ENCODE peak calls at places on chromosomes 13 and 19, in eight cellular contexts. U, X, W, O, Z, R, B and J are unnamed samples.

GRCh38 chr13:110388141-110388943 is 81.3 kb downstream of the COL4A2 start:
- DNase-seq in U (peak; percentile 81), X (peak; percentile 52), W (no peak), O (no peak), Z (peak; percentile 86), R (no peak), B (peak; percentile 94), J (peak; percentile 87)

GRCh38 chr13:29428310-29428991 is 167.0 kb downstream of the SLC7A1 start:
- DNase-seq in U (peak; percentile 9), X (no peak), W (peak; percentile 55), O (no peak), Z (no peak), R (no peak), B (no peak), J (no peak)

GRCh38 chr19:13765395-13766094 is 1.2 kb downstream of the MRI1 start:
- DNase-seq in U (no peak), X (no peak), W (no peak), O (no peak), Z (no peak), R (no peak), B (no peak), J (no peak)

GRCh38 chr19:8423821-8424223 is 10.7 kb downstream of the MARCHF2 start:
- DNase-seq in U (peak; percentile 99), X (peak; percentile 99), W (peak; percentile 93), O (peak; percentile 86), Z (peak; percentile 99), R (peak; percentile 94), B (peak; percentile 97), J (peak; percentile 98)

GRCh38 chr19:45935267-45935666 is 20.7 kb upstream of the NANOS2 start:
- DNase-seq in U (no peak), X (no peak), W (no peak), O (no peak), Z (no peak), R (no peak), B (no peak), J (no peak)

GRCh38 chr13:26280295-26280694 is 26.4 kb downstream of the CDK8 start:
- DNase-seq in U (peak; percentile 9), X (peak; percentile 39), W (no peak), O (no peak), Z (peak; percentile 9), R (no peak), B (peak; percentile 79), J (peak; percentile 63)

GRCh38 chr13:45119469-45119989 is 781 bp upstream of the GTF2F2 start:
- DNase-seq in U (peak; percentile 78), X (peak; percentile 67), W (no peak), O (peak; percentile 42), Z (peak; percentile 72), R (no peak), B (peak; percentile 48), J (peak; percentile 59)

GRCh38 chr13:112132142-112132541 is 65.2 kb downstream of the SOX1 start:
- DNase-seq in U (no peak), X (no peak), W (no peak), O (no peak), Z (no peak), R (no peak), B (no peak), J (no peak)

GRCh38 chr13:108215428-108215827 is at the start of gene LIG4:
- DNase-seq in U (peak; percentile 96), X (peak; percentile 90), W (peak; percentile 92), O (peak; percentile 89), Z (peak; percentile 92), R (peak; percentile 64), B (peak; percentile 86), J (peak; percentile 89)

GRCh38 chr13:30569901-30570576 is 47.7 kb upstream of the USPL1 start:
- DNase-seq in U (peak; percentile 93), X (peak; percentile 96), W (no peak), O (peak; percentile 24), Z (peak; percentile 95), R (peak; percentile 59), B (peak; percentile 92), J (peak; percentile 94)

GRCh38 chr19:50204811-50205675 is 1.6 kb downstream of the MYH14 start:
- DNase-seq in U (no peak), X (no peak), W (peak; percentile 94), O (peak; percentile 95), Z (no peak), R (no peak), B (no peak), J (no peak)

GRCh38 chr13:76222511-76222910 is 586.4 kb downstream of the LMO7 start:
- DNase-seq in U (no peak), X (no peak), W (no peak), O (no peak), Z (peak; percentile 25), R (no peak), B (peak; percentile 27), J (no peak)

GRCh38 chr13:113323869-113324268 is 26.8 kb downstream of the LAMP1 start:
- DNase-seq in U (no peak), X (no peak), W (no peak), O (no peak), Z (no peak), R (no peak), B (no peak), J (no peak)

GRCh38 chr13:93309886-93310520 is 83.4 kb downstream of the GPC6 start:
- DNase-seq in U (peak; percentile 95), X (peak; percentile 72), W (no peak), O (no peak), Z (peak; percentile 71), R (peak; percentile 26), B (peak; percentile 90), J (peak; percentile 74)

GRCh38 chr13:48160879-48161278 is 66.0 kb upstream of the MED4 start:
- DNase-seq in U (peak; percentile 21), X (peak; percentile 67), W (no peak), O (no peak), Z (no peak), R (no peak), B (peak; percentile 18), J (peak; percentile 35)

GRCh38 chr13:111262715-111263114 is 57.7 kb upstream of the TEX29 start:
- DNase-seq in U (no peak), X (no peak), W (no peak), O (no peak), Z (no peak), R (no peak), B (no peak), J (no peak)

GRCh38 chr13:75530536-75530935 is 7.1 kb downstream of the COMMD6 start:
- DNase-seq in U (no peak), X (no peak), W (no peak), O (no peak), Z (no peak), R (no peak), B (no peak), J (no peak)

GRCh38 chr19:16374436-16374835 is 49.8 kb downstream of the KLF2 start:
- DNase-seq in U (no peak), X (no peak), W (no peak), O (no peak), Z (no peak), R (no peak), B (no peak), J (no peak)

GRCh38 chr13:101258071-101258470 is 158.2 kb downstream of the NALCN start:
- DNase-seq in U (peak; percentile 11), X (peak; percentile 62), W (no peak), O (no peak), Z (peak; percentile 70), R (peak; percentile 65), B (peak; percentile 98), J (peak; percentile 82)

GRCh38 chr19:7366701-7367420 is 18.1 kb downstream of the ARHGEF18 start:
- DNase-seq in U (peak; percentile 59), X (peak; percentile 50), W (no peak), O (peak; percentile 33), Z (peak; percentile 49), R (peak; percentile 30), B (peak; percentile 54), J (peak; percentile 34)
- H3K4me3 ChIP-seq in U (no peak overlapping the region), X (no peak overlapping the region), W (no peak overlapping the region), O (no peak overlapping the region), Z (no peak overlapping the region), R (no peak overlapping the region), B (no peak overlapping the region), J (no peak overlapping the region)

DNA sequence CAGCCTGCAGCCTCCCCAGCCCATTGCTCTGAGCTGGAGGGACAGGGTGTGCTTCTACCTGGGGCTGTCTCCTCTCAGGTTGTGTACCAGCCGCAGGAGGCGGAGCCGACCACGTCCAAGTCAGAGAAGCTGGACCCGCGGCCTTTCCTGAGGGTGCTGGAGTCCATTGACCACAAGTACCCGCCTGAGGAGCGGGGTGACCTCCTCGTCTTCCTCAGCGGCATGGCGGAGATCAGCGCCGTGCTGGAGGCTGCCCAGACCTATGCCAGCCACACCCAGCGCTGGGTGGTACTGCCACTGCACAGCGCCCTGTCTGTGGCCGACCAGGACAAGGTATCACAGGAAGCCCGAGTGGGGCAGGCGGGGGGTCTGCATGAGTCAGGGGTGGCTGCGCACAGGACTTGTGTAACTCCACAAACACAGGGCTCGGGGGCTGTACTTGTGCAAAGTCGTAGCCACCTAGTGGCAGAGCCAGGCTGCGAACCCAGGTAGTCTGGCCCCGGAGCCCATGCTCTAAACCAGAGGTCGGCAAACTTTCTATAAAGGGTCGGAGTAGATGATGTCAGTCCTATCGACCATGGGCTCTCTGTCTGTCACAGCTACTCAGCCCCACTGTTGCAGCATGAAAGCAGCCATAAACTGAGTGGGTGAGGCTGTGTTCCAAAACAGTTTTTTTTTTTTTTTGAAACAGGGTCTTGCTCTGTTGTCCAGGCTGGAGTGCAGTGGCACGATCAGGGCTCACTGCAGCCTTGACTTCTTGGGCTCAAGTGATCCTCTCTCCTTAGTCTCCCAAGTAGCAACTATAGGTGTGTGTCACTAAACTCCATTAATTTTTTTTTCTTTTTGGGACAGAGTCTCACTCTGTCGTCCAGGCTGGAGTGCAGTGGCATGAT is 8.9 kb downstream of the DHX34 start:
- DNase-seq in U (no peak), X (no peak), W (no peak), O (no peak), Z (no peak), R (no peak), B (peak; percentile 7), J (no peak)
- TF ChIP-seq CTCF in U (peak; percentile 15), X (peak; percentile 6), W (no peak), O (no peak), Z (no peak), R (no peak), B (peak; percentile 55), J (peak; percentile 11)

GRCh38 chr19:11453468-11454341 is 18.3 kb downstream of the PRKCSH start:
- DNase-seq in U (no peak), X (no peak), W (no peak), O (no peak), Z (no peak), R (no peak), B (no peak), J (no peak)

GRCh38 chr19:11451327-11451941 is 16.0 kb downstream of the PRKCSH start:
- DNase-seq in U (no peak), X (no peak), W (no peak), O (no peak), Z (no peak), R (no peak), B (no peak), J (no peak)

GRCh38 chr19:11450570-11451326 is 15.3 kb downstream of the PRKCSH start:
- DNase-seq in U (no peak), X (no peak), W (no peak), O (no peak), Z (no peak), R (no peak), B (no peak), J (no peak)

GRCh38 chr19:11451942-11452813 is 16.7 kb downstream of the PRKCSH start:
- DNase-seq in U (peak; percentile 23), X (no peak), W (no peak), O (no peak), Z (no peak), R (no peak), B (no peak), J (no peak)

GRCh38 chr19:11452814-11453335 is 17.4 kb downstream of the PRKCSH start:
- DNase-seq in U (no peak), X (no peak), W (no peak), O (no peak), Z (no peak), R (no peak), B (no peak), J (no peak)
- H3K4me3 ChIP-seq in U (no peak overlapping the region), X (no peak overlapping the region), W (no peak overlapping the region), O (no peak overlapping the region), Z (no peak overlapping the region), R (no peak overlapping the region), B (no peak overlapping the region), J (no peak overlapping the region)

GRCh38 chr13:33441015-33441414 is 155.5 kb upstream of the STARD13 start:
- DNase-seq in U (peak; percentile 42), X (peak; percentile 39), W (no peak), O (peak; percentile 43), Z (peak; percentile 34), R (no peak), B (no peak), J (peak; percentile 24)
- TF ChIP-seq CTCF in U (no peak), X (peak; percentile 11), W (no peak), O (no peak), Z (no peak), R (peak; percentile 9), B (peak; percentile 59), J (peak; percentile 27)